ENCODE peak calls at places on chromosome 6, in ten cellular contexts. J is SK-N-MC; A is CD4-positive, CD25-positive, alpha-beta regulatory T cell; T is lower lobe of right lung; L is endothelial cell of umbilical vein; G is ovary; U is heart right ventricle; O is SJSA1; X is pancreas; W is astrocyte. E is an unnamed sample. For H3K36me3 and H3K9me3, the result is how much of the 10 kb centered on the place peaks cover.

GRCh38 chr6:55617272-55617671 is 38.3 kb upstream of the HMGCLL1 start:
- DNase-seq in X (no peak), J (peak), G (no peak), A (no peak), O (peak), W (peak), L (peak), T (no peak), U (no peak), E (no peak)

GRCh38 chr6:3389390-3390167 is 67.3 kb downstream of the SLC22A23 start:
- DNase-seq in T (no peak), L (no peak), A (no peak), J (no peak), G (no peak), W (peak), O (no peak), X (no peak), U (no peak), E (no peak)

GRCh38 chr6:80541186-80541585 is 434.7 kb downstream of the BCKDHB start:
- DNase-seq in A (no peak), T (no peak), U (no peak), W (peak), J (no peak), O (peak), G (no peak), X (no peak), L (no peak), E (no peak)

GRCh38 chr6:108667984-108668383 is 107.3 kb downstream of the FOXO3 start:
- DNase-seq in L (no peak), U (no peak), T (no peak), G (no peak), W (peak), O (no peak), A (no peak), J (no peak), X (no peak), E (no peak)

GRCh38 chr6:5157744-5158143 is 72.6 kb downstream of the PPP1R3G start:
- DNase-seq in A (no peak), J (no peak), O (peak), U (no peak), G (no peak), X (no peak), L (no peak), W (no peak), T (no peak), E (no peak)

GRCh38 chr6:8006208-8006607 is 58.0 kb downstream of the BLOC1S5 start:
- DNase-seq in X (no peak), J (no peak), W (no peak), A (no peak), U (no peak), T (no peak), L (peak), G (no peak), O (peak), E (no peak)

GRCh38 chr6:63685453-63686379 is 50.1 kb downstream of the PHF3 start:
- DNase-seq in T (no peak), X (no peak), L (no peak), G (no peak), A (no peak), J (no peak), U (no peak), W (no peak), O (no peak), E (no peak)

GRCh38 chr6:44898296-44898930 is 429.7 kb upstream of the RUNX2 start:
- DNase-seq in L (no peak), A (no peak), O (no peak), U (no peak), G (no peak), X (no peak), J (no peak), T (no peak), W (peak), E (no peak)

GRCh38 chr6:142322504-142323198 is 20.8 kb downstream of the ADGRG6 start:
- DNase-seq in G (no peak), J (no peak), X (no peak), W (no peak), L (no peak), T (no peak), A (no peak), U (no peak), O (no peak), E (no peak)

GRCh38 chr6:3068329-3069223 is at the start of gene RIPK1:
- DNase-seq in J (no peak), W (peak), X (peak), L (peak), A (peak), G (peak), O (peak), T (peak), U (peak), E (peak)

GRCh38 chr6:109669811-109670210 is 21.2 kb downstream of the AK9 start:
- DNase-seq in T (no peak), U (no peak), X (no peak), L (peak), W (no peak), A (no peak), J (no peak), G (no peak), O (no peak), E (no peak)

GRCh38 chr6:142474446-142475289 is 172.9 kb downstream of the ADGRG6 start:
- DNase-seq in G (peak), J (peak), O (peak), U (no peak), L (peak), W (peak), T (no peak), A (no peak), X (no peak), E (peak)

GRCh38 chr6:11653028-11653583 is 115.6 kb downstream of the TMEM170B start:
- DNase-seq in G (peak), U (peak), W (peak), J (no peak), A (no peak), T (no peak), X (no peak), L (peak), O (peak), E (no peak)

DNA sequence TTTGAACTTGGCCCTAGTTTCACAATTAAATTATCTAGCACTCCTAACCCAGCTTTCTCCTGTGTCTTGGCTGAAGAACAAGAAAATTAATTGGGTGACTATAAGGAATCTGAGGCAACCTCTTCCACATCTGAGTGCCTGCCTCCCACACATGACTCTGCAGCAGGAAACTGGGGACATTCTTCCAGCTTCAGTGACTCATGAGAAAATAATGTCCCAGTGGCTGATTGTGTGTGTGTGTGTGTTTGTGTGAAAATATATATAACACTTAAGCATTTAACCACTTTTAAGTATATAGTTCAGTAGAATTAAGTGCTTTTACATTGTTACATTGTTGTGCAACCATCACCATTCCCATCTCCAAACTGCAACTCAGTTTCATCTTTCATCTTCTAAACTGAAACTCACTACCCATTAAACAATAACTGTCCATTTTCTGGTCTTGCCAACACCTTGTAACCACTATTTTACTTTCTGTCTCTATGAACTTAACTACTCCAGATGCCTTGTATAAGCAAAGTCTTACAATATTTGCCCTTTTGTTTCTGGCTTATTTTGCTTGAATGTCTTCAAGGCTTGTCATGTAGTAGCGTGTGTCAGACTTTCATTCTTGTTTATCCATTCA is 8.7 kb downstream of the TRIM38 start:
- DNase-seq in X (no peak), T (no peak), L (peak), W (peak), O (peak), J (no peak), G (no peak), U (peak), A (no peak), E (no peak)
- H3K36me3 ChIP-seq in X (under half), T (half or more), L (under half), W (under half), O (half or more), J (half or more), G (under half), U (under half), A (half or more), E (half or more)

GRCh38 chr6:168377856-168378832 is 58.6 kb upstream of the DACT2 start:
- DNase-seq in O (no peak), W (no peak), X (peak), G (peak), T (no peak), J (no peak), A (no peak), U (peak), L (no peak), E (no peak)
- H3K9me3 ChIP-seq in O (under half), W (under half), X (under half), G (under half), T (under half), J (under half), A (under half), U (under half), L (under half), E (under half)

GRCh38 chr6:46895930-46896329 is 25.8 kb downstream of the ADGRF5 start:
- DNase-seq in G (no peak), A (no peak), O (no peak), L (no peak), T (no peak), U (no peak), J (no peak), X (no peak), W (no peak), E (no peak)
- H3K36me3 ChIP-seq in G (under half), A (under half), O (under half), L (under half), T (half or more), U (under half), J (under half), X (under half), W (under half), E (under half)

DNA sequence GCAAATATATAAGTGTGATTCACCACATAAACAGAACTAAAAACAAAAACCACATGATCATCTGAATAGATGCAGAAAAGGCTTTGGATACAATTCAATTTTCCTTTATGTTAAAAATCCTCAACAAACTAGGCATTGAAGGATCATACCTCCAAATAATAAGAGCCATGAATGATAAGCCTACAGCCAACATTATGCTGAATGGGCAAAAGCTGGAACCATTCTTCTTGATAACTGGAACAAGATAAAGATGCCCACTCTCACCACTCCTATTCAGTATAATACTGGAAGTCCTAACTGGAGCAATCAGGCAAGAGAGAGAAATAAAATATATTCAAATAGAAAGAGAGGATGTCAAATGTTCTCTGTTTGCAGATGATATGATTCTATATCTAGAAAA is 33.8 kb upstream of the CLVS2 start:
- DNase-seq in G (no peak), X (no peak), A (no peak), J (no peak), U (no peak), W (no peak), L (no peak), T (no peak), O (no peak), E (no peak)
- H3K9me3 ChIP-seq in G (under half), X (under half), A (under half), J (under half), U (under half), W (under half), L (under half), T (under half), O (under half), E (under half)

E was measured in upper lobe of right lung.